ENCODE peak calls at places on chromosomes 7 and 10, in seven cellular contexts. One of them, this sample, is unnamed.

GRCh38 chr10:110324201-110324804 is 19.6 kb upstream of the SMNDC1 start:
- DNase-seq in GM10248: peak
- DNase-seq in fibroblast of mammary gland: peak
- DNase-seq in HFFc6: no peak
- DNase-seq in AG09319: no peak
- DNase-seq in WTC11: no peak
- DNase-seq in glutamatergic neuron: no peak
- DNase-seq in this sample: no peak

GRCh38 chr7:87885018-87885417 is 8.7 kb downstream of the DBF4 start:
- DNase-seq in GM10248: no peak
- DNase-seq in fibroblast of mammary gland: no peak
- DNase-seq in HFFc6: no peak
- DNase-seq in AG09319: no peak
- DNase-seq in WTC11: no peak
- DNase-seq in glutamatergic neuron: no peak
- DNase-seq in this sample: no peak

GRCh38 chr10:26486985-26487850 is 49.1 kb downstream of the APBB1IP start:
- DNase-seq in GM10248: peak
- DNase-seq in fibroblast of mammary gland: peak
- DNase-seq in HFFc6: peak
- DNase-seq in AG09319: peak
- DNase-seq in WTC11: no peak
- DNase-seq in glutamatergic neuron: no peak
- DNase-seq in this sample: no peak

GRCh38 chr7:40569326-40569725 is 434.5 kb downstream of the SUGCT start:
- DNase-seq in GM10248: no peak
- DNase-seq in fibroblast of mammary gland: no peak
- DNase-seq in HFFc6: no peak
- DNase-seq in AG09319: no peak
- DNase-seq in WTC11: no peak
- DNase-seq in glutamatergic neuron: no peak
- DNase-seq in this sample: no peak

GRCh38 chr10:70557086-70557845 is 45.3 kb downstream of the PRF1 start:
- DNase-seq in GM10248: no peak
- DNase-seq in fibroblast of mammary gland: no peak
- DNase-seq in HFFc6: no peak
- DNase-seq in AG09319: no peak
- DNase-seq in WTC11: peak
- DNase-seq in glutamatergic neuron: no peak
- DNase-seq in this sample: no peak

GRCh38 chr7:1968397-1969111 is 264.2 kb downstream of the MAD1L1 start:
- DNase-seq in GM10248: no peak
- DNase-seq in fibroblast of mammary gland: no peak
- DNase-seq in HFFc6: no peak
- DNase-seq in AG09319: no peak
- DNase-seq in WTC11: no peak
- DNase-seq in glutamatergic neuron: peak
- DNase-seq in this sample: no peak

GRCh38 chr10:24726626-24727025 is 2.9 kb upstream of the ARHGAP21 start:
- DNase-seq in GM10248: no peak
- DNase-seq in fibroblast of mammary gland: no peak
- DNase-seq in HFFc6: no peak
- DNase-seq in AG09319: no peak
- DNase-seq in WTC11: no peak
- DNase-seq in glutamatergic neuron: no peak
- DNase-seq in this sample: no peak

GRCh38 chr10:29710128-29710527 is 75.4 kb upstream of the SVIL start:
- DNase-seq in GM10248: no peak
- DNase-seq in fibroblast of mammary gland: no peak
- DNase-seq in HFFc6: no peak
- DNase-seq in AG09319: no peak
- DNase-seq in WTC11: no peak
- DNase-seq in glutamatergic neuron: no peak
- DNase-seq in this sample: no peak

GRCh38 chr7:90425376-90425775 is 22.1 kb downstream of the CLDN12 start:
- DNase-seq in GM10248: no peak
- DNase-seq in fibroblast of mammary gland: peak
- DNase-seq in HFFc6: no peak
- DNase-seq in AG09319: no peak
- DNase-seq in WTC11: no peak
- DNase-seq in glutamatergic neuron: no peak
- DNase-seq in this sample: no peak

GRCh38 chr10:85971494-85971893 is 395.1 kb downstream of the GRID1 start:
- DNase-seq in GM10248: no peak
- DNase-seq in fibroblast of mammary gland: no peak
- DNase-seq in HFFc6: no peak
- DNase-seq in AG09319: no peak
- DNase-seq in WTC11: no peak
- DNase-seq in glutamatergic neuron: no peak
- DNase-seq in this sample: no peak

GRCh38 chr10:85979598-85979997 is 387.0 kb downstream of the GRID1 start:
- DNase-seq in GM10248: no peak
- DNase-seq in fibroblast of mammary gland: no peak
- DNase-seq in HFFc6: no peak
- DNase-seq in AG09319: no peak
- DNase-seq in WTC11: no peak
- DNase-seq in glutamatergic neuron: no peak
- DNase-seq in this sample: no peak

GRCh38 chr10:85977642-85978041 is 389.0 kb downstream of the GRID1 start:
- DNase-seq in GM10248: no peak
- DNase-seq in fibroblast of mammary gland: no peak
- DNase-seq in HFFc6: no peak
- DNase-seq in AG09319: no peak
- DNase-seq in WTC11: no peak
- DNase-seq in glutamatergic neuron: no peak
- DNase-seq in this sample: no peak

GRCh38 chr10:85978566-85979358 is 387.8 kb downstream of the GRID1 start:
- DNase-seq in GM10248: no peak
- DNase-seq in fibroblast of mammary gland: no peak
- DNase-seq in HFFc6: no peak
- DNase-seq in AG09319: no peak
- DNase-seq in WTC11: no peak
- DNase-seq in glutamatergic neuron: no peak
- DNase-seq in this sample: no peak

GRCh38 chr10:85976267-85976793 is 390.3 kb downstream of the GRID1 start:
- DNase-seq in GM10248: no peak
- DNase-seq in fibroblast of mammary gland: no peak
- DNase-seq in HFFc6: no peak
- DNase-seq in AG09319: no peak
- DNase-seq in WTC11: peak
- DNase-seq in glutamatergic neuron: no peak
- DNase-seq in this sample: no peak
- TF ChIP-seq CTCF in GM10248: no peak
- TF ChIP-seq CTCF in fibroblast of mammary gland: no peak
- TF ChIP-seq CTCF in HFFc6: no peak
- TF ChIP-seq CTCF in AG09319: no peak
- TF ChIP-seq CTCF in WTC11: no peak
- TF ChIP-seq CTCF in glutamatergic neuron: no peak
- TF ChIP-seq CTCF in this sample: no peak

GRCh38 chr10:131900350-131901152 is at the start of gene PPP2R2D:
- DNase-seq in GM10248: peak
- DNase-seq in fibroblast of mammary gland: peak
- DNase-seq in HFFc6: peak
- DNase-seq in AG09319: peak
- DNase-seq in WTC11: peak
- DNase-seq in glutamatergic neuron: peak
- DNase-seq in this sample: peak

GRCh38 chr10:131899116-131899690 is 1.6 kb upstream of the PPP2R2D start:
- DNase-seq in GM10248: no peak
- DNase-seq in fibroblast of mammary gland: no peak
- DNase-seq in HFFc6: no peak
- DNase-seq in AG09319: no peak
- DNase-seq in WTC11: no peak
- DNase-seq in glutamatergic neuron: no peak
- DNase-seq in this sample: no peak

GRCh38 chr10:131901181-131901829 is 497 bp downstream of the PPP2R2D start:
- DNase-seq in GM10248: peak
- DNase-seq in fibroblast of mammary gland: peak
- DNase-seq in HFFc6: no peak
- DNase-seq in AG09319: no peak
- DNase-seq in WTC11: peak
- DNase-seq in glutamatergic neuron: peak
- DNase-seq in this sample: peak

GRCh38 chr10:131898713-131899112 is 2.1 kb upstream of the PPP2R2D start:
- DNase-seq in GM10248: no peak
- DNase-seq in fibroblast of mammary gland: no peak
- DNase-seq in HFFc6: no peak
- DNase-seq in AG09319: no peak
- DNase-seq in WTC11: no peak
- DNase-seq in glutamatergic neuron: no peak
- DNase-seq in this sample: no peak

DNA sequence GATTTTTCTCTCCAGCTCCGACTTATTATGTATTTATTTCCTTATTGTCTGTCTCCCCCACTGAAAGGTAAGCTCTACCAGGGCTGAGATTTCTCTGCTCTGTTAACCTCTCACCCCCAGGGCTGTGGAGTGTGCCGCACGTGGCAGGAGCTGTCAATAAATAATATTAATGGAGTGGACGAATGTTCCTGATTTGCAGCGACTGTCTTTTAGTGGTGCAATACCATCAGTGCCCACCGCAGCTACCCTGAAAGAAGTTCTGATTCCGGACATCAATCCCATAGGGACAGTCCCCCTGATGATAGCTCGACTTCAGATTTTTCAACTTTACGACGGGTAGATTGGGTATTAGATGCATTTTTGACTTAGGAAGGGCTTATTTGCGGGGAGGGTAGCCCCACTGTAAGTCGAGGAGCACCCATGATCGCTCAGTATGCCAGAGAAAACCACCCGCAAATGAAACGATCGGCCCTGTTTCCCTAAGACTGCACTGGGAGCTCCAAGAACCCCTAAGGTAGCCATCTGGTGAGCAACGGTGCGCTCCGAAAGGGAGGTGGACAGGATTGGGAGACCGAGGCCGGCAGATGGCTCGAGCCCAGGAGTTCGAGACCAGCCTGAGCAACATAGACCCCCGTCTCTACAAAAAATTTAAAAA is 986 bp upstream of the PPP2R2D start:
- DNase-seq in GM10248: no peak
- DNase-seq in fibroblast of mammary gland: no peak
- DNase-seq in HFFc6: no peak
- DNase-seq in AG09319: no peak
- DNase-seq in WTC11: no peak
- DNase-seq in glutamatergic neuron: no peak
- DNase-seq in this sample: peak
- TF ChIP-seq CTCF in GM10248: no peak
- TF ChIP-seq CTCF in fibroblast of mammary gland: no peak
- TF ChIP-seq CTCF in HFFc6: peak
- TF ChIP-seq CTCF in AG09319: no peak
- TF ChIP-seq CTCF in WTC11: no peak
- TF ChIP-seq CTCF in glutamatergic neuron: peak
- TF ChIP-seq CTCF in this sample: peak

GRCh38 chr7:21999896-22000295 is 54.2 kb upstream of the CDCA7L start:
- DNase-seq in GM10248: no peak
- DNase-seq in fibroblast of mammary gland: peak
- DNase-seq in HFFc6: no peak
- DNase-seq in AG09319: no peak
- DNase-seq in WTC11: no peak
- DNase-seq in glutamatergic neuron: no peak
- DNase-seq in this sample: no peak

GRCh38 chr7:22005151-22005550 is 59.5 kb upstream of the CDCA7L start:
- DNase-seq in GM10248: no peak
- DNase-seq in fibroblast of mammary gland: no peak
- DNase-seq in HFFc6: no peak
- DNase-seq in AG09319: no peak
- DNase-seq in WTC11: no peak
- DNase-seq in glutamatergic neuron: no peak
- DNase-seq in this sample: no peak

GRCh38 chr7:21996641-21997040 is 50.9 kb upstream of the CDCA7L start:
- DNase-seq in GM10248: no peak
- DNase-seq in fibroblast of mammary gland: peak
- DNase-seq in HFFc6: no peak
- DNase-seq in AG09319: no peak
- DNase-seq in WTC11: no peak
- DNase-seq in glutamatergic neuron: no peak
- DNase-seq in this sample: no peak

GRCh38 chr7:22002731-22003130 is 57.0 kb upstream of the CDCA7L start:
- DNase-seq in GM10248: no peak
- DNase-seq in fibroblast of mammary gland: no peak
- DNase-seq in HFFc6: no peak
- DNase-seq in AG09319: no peak
- DNase-seq in WTC11: no peak
- DNase-seq in glutamatergic neuron: no peak
- DNase-seq in this sample: no peak

DNA sequence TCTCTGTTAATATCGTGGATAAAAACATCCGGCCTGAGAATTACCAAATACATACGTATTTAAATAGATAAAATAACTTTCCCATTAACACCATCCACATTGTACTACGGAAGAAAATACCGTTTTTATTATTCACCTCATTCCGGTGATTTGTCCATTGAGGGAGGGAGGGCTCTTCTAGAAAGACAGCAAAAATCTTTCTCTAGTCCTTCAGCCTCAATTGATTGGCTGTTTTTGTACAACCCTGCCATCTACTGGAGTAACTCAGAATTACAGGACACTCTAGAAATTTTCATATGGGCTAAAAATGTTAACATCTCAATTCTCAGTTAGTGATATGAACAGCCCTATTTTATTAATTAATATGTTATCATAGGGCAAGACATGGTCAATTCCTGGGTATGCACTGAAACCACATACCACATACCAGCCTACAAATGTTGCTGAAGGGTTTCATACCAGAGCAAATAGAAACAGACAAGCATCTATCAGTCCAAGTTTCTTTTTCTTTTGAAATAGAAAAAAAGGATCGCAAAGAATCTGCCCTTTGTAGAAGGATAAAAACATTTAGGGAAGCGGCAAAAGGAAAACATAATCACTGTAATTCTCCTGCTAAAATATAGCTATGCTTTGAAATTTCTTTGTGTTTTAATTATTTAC is 55.8 kb upstream of the CDCA7L start:
- DNase-seq in GM10248: peak
- DNase-seq in fibroblast of mammary gland: peak
- DNase-seq in HFFc6: peak
- DNase-seq in AG09319: peak
- DNase-seq in WTC11: no peak
- DNase-seq in glutamatergic neuron: no peak
- DNase-seq in this sample: peak
- TF ChIP-seq CTCF in GM10248: peak
- TF ChIP-seq CTCF in fibroblast of mammary gland: peak
- TF ChIP-seq CTCF in HFFc6: peak
- TF ChIP-seq CTCF in AG09319: peak
- TF ChIP-seq CTCF in WTC11: peak
- TF ChIP-seq CTCF in glutamatergic neuron: peak
- TF ChIP-seq CTCF in this sample: peak

DNA sequence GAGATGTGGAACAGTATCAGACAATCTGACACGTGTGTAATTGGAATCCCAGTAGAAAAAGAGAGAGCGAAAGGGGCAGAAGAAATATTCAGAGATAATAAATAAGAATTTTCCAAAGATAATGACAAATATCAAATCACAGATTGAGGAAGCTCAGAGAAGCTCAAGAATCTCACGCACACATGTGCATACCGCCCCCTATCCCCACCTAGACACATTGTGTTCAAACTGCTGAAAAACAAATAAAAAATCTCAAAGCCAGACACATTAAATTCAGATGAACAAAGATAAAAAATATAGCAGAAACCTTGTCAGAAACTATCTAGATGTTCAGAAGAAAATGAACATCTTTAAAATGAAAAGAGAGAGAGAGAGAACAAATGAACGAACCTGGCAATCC is 17.2 kb downstream of the SFR1 start:
- DNase-seq in GM10248: no peak
- DNase-seq in fibroblast of mammary gland: peak
- DNase-seq in HFFc6: no peak
- DNase-seq in AG09319: no peak
- DNase-seq in WTC11: no peak
- DNase-seq in glutamatergic neuron: no peak
- DNase-seq in this sample: no peak
- TF ChIP-seq CTCF in GM10248: peak
- TF ChIP-seq CTCF in fibroblast of mammary gland: peak
- TF ChIP-seq CTCF in HFFc6: peak
- TF ChIP-seq CTCF in AG09319: peak
- TF ChIP-seq CTCF in WTC11: peak
- TF ChIP-seq CTCF in glutamatergic neuron: no peak
- TF ChIP-seq CTCF in this sample: no peak

This sample was measured in nephron progenitor cell.